ENCODE peak calls at places on chromosomes 11 and 22, in four cellular contexts. M is GM20000, I is OCI-LY7, E is fibroblast of the aortic adventitia. C is an unnamed sample.

GRCh38 chr11:125348704-125349635 is 147.1 kb downstream of the FEZ1 start:
- DNase-seq in E (peak), I (peak), M (peak), C (peak)

GRCh38 chr11:9787981-9788521 is 124.2 kb downstream of the SWAP70 start:
- DNase-seq in I (no peak), E (peak), M (no peak), C (no peak)

GRCh38 chr11:207213-208176 is at the start of the genes BET1L and RIC8A:
- DNase-seq in E (peak), I (peak), M (peak), C (peak)

GRCh38 chr11:11265994-11266606 is 87.0 kb downstream of the CSNK2A3 start:
- DNase-seq in E (peak), M (peak), I (peak), C (peak)

GRCh38 chr11:7600205-7600775 is 73.0 kb downstream of the CYB5R2 start:
- DNase-seq in E (peak), I (no peak), M (no peak), C (no peak)

GRCh38 chr22:29827091-29827490 is 11.0 kb downstream of the ASCC2 start:
- DNase-seq in E (no peak), M (no peak), I (no peak), C (no peak)

GRCh38 chr11:8056810-8057463 is 24.1 kb upstream of the TUB start:
- DNase-seq in I (no peak), E (peak), M (no peak), C (no peak)

GRCh38 chr11:47083913-47084312 is 92.8 kb downstream of the ARFGAP2 start:
- DNase-seq in I (no peak), E (peak), M (no peak), C (no peak)

GRCh38 chr11:123580557-123581275 is 73.7 kb downstream of the SCN3B start:
- DNase-seq in I (peak), E (peak), M (peak), C (peak)

GRCh38 chr11:99320769-99321290 is 300.1 kb downstream of the CNTN5 start:
- DNase-seq in I (no peak), E (no peak), M (no peak), C (no peak)

GRCh38 chr22:43303751-43304150 is 39.4 kb downstream of the SCUBE1 start:
- DNase-seq in M (no peak), I (no peak), E (no peak), C (no peak)

GRCh38 chr11:108235633-108236032 is 12.8 kb downstream of the ATM start:
- DNase-seq in E (no peak), I (no peak), M (no peak), C (no peak)

GRCh38 chr11:131597875-131598274 is 227.5 kb downstream of the NTM start:
- DNase-seq in I (no peak), M (no peak), E (no peak), C (no peak)

GRCh38 chr11:72084960-72085359 is 4.3 kb downstream of the LRRC51 start:
- DNase-seq in M (no peak), E (no peak), I (no peak), C (no peak)

GRCh38 chr22:46674367-46674781 is 54.2 kb downstream of the GRAMD4 start:
- DNase-seq in E (no peak), M (peak), I (peak), C (peak)

GRCh38 chr22:22006596-22006990 is 24.0 kb upstream of the TOP3B start:
- DNase-seq in E (no peak), I (no peak), M (no peak), C (no peak)

GRCh38 chr11:125072210-125072960 is 9.3 kb downstream of the SLC37A2 start:
- DNase-seq in M (peak), E (no peak), I (peak), C (peak)

GRCh38 chr11:64330888-64331287 is 9.1 kb upstream of the CCDC88B start:
- DNase-seq in M (no peak), I (no peak), E (no peak), C (no peak)

GRCh38 chr11:15108592-15109130 is 6.1 kb upstream of the INSC start:
- DNase-seq in M (no peak), I (no peak), E (no peak), C (no peak)

GRCh38 chr11:104432981-104433380 is 269.0 kb upstream of the PDGFD start:
- DNase-seq in M (no peak), I (no peak), E (peak), C (no peak)

GRCh38 chr11:72675221-72675620 is 999 bp upstream of the PDE2A start:
- DNase-seq in E (no peak), I (no peak), M (no peak), C (no peak)

GRCh38 chr11:115765803-115766239 is 261.6 kb upstream of the CADM1 start:
- DNase-seq in E (no peak), I (no peak), M (no peak), C (no peak)

GRCh38 chr11:2940930-2941821 is 12.0 kb upstream of the PHLDA2 start:
- DNase-seq in M (no peak), E (no peak), I (no peak), C (no peak)

DNA sequence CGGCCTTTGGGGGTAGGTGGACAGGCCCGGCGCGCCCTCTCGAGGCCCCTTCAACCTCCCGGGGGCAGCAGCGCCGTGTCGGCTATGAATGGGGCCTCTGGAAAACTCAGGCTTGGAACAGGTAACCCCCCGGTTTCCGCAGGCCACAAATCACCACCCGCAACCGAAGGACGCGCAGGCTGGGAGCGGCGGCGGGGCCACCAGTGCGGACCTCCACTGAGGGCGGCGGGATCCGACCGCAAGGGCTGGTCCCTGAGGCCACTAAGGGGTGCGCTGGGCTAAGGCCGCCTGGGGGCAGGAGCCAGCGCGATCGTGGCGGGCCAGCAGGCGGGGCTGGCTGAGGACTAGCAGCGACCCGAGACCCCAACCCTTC is 695 bp upstream of the ATF4 start:
- DNase-seq in M (peak), I (peak), E (peak), C (no peak)
- TF ChIP-seq CTCF in M (peak), I (peak), E (peak), C (peak)

GRCh38 chr11:66266378-66267038 is 1.9 kb upstream of the RAB1B start:
- DNase-seq in M (no peak), E (no peak), I (no peak), C (no peak)

GRCh38 chr11:66265531-66266377 is 2.7 kb upstream of the RAB1B start:
- DNase-seq in E (no peak), M (no peak), I (no peak), C (no peak)

GRCh38 chr11:66264383-66264782 is 4.1 kb upstream of the RAB1B start:
- DNase-seq in M (no peak), I (no peak), E (no peak), C (no peak)

GRCh38 chr11:66263785-66264184 is 4.7 kb upstream of the RAB1B start:
- DNase-seq in I (no peak), M (no peak), E (no peak), C (no peak)

GRCh38 chr11:66264893-66265292 is 3.5 kb upstream of the RAB1B start:
- DNase-seq in E (no peak), I (peak), M (no peak), C (no peak)
- TF ChIP-seq CTCF in E (peak), I (peak), M (peak), C (peak)

GRCh38 chr22:36977401-36977861 is 41.8 kb downstream of the TST start:
- DNase-seq in M (peak), I (peak), E (peak), C (peak)
- TF ChIP-seq CTCF in M (peak), I (peak), E (peak), C (peak)

DNA sequence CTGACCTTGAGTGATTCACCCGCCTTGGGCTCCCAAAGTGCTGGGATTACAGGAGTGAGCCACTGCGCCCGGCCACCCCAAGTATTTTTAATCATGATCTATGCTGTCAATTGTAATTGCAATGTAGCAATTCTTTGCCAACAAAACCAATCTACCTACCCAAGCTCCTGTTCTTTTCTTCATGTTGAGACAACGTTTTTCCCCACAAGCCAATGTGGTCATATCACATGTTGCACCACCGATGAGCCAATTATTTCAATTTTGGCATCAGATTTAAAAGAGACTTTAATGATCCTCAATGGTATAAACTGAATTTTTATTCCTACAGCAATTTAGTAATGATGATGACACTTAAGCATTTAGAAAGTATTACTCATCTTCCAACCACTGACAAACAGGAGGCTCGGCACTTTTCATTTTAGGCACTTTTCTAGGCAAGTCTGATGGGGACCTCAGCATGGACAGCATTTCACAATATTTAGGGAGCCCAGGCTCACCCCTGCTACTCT is 291.3 kb downstream of the ST3GAL4 start:
- DNase-seq in I (no peak), M (no peak), E (peak), C (no peak)
- TF ChIP-seq CTCF in I (no peak), M (no peak), E (no peak), C (no peak)

GRCh38 chr11:95849087-95849825 is 59.0 kb downstream of the CEP57 start:
- DNase-seq in M (peak), I (peak), E (peak), C (peak)
- TF ChIP-seq CTCF in M (peak), I (peak), E (peak), C (peak)

GRCh38 chr22:37661160-37661924 is 2.8 kb downstream of the PDXP start:
- DNase-seq in I (peak), E (peak), M (no peak), C (no peak)
- TF ChIP-seq CTCF in I (peak), E (peak), M (peak), C (peak)

GRCh38 chr11:58292017-58292416 is 24.0 kb upstream of the OR10W1 start:
- DNase-seq in E (no peak), I (no peak), M (no peak), C (no peak)

GRCh38 chr11:58289266-58289665 is 21.2 kb upstream of the OR10W1 start:
- DNase-seq in E (no peak), I (no peak), M (no peak), C (no peak)

GRCh38 chr11:58285483-58286040 is 17.5 kb upstream of the OR10W1 start:
- DNase-seq in I (peak), E (no peak), M (no peak), C (no peak)

DNA sequence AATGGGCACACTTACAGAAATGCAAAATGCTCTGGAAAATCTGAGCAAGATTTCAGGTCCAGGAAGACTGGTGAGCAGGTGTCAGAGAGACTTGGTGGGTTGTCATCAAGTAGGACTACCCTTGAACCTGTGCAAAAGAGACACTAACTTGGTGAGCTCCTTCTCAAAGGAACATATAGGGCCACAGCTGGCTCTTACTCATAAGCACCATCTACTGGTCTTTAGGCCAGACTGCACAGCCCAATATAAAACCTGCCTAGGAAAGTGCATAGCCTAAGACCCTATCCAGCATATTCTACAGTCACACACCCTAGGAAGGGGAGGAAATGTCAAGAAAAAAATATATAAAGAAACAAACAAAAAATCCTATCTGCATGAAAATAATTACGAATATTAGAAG is 18.2 kb upstream of the OR10W1 start:
- DNase-seq in I (peak), E (peak), M (peak), C (peak)
- TF ChIP-seq CTCF in I (peak), E (peak), M (peak), C (peak)

GRCh38 chr11:70413151-70413550 is 14.8 kb downstream of the CTTN start:
- DNase-seq in I (no peak), E (no peak), M (no peak), C (no peak)

GRCh38 chr11:70416881-70417280 is 18.6 kb downstream of the CTTN start:
- DNase-seq in E (no peak), I (no peak), M (no peak), C (no peak)

GRCh38 chr11:70415642-70416395 is 17.5 kb downstream of the CTTN start:
- DNase-seq in I (no peak), M (no peak), E (peak), C (no peak)

GRCh38 chr11:70414341-70415100 is 16.2 kb downstream of the CTTN start:
- DNase-seq in M (no peak), I (no peak), E (no peak), C (no peak)

GRCh38 chr11:70415176-70415575 is 16.8 kb downstream of the CTTN start:
- DNase-seq in E (peak), M (no peak), I (no peak), C (no peak)
- TF ChIP-seq CTCF in E (peak), M (no peak), I (peak), C (no peak)

GRCh38 chr11:17564687-17565042 is 17.6 kb downstream of the OTOG start:
- DNase-seq in M (no peak), E (no peak), I (no peak), C (no peak)
- TF ChIP-seq CTCF in M (no peak), E (no peak), I (peak), C (no peak)

C was measured in GM13976.